ENCODE peak calls at places on chromosomes 1 and 21, in nine cellular contexts. One of them, this sample, is unnamed.

GRCh38 chr21:33817663-33818433 is 97.8 kb downstream of the ATP5PO start:
- DNase-seq in kidney tubule cell: no peak
- DNase-seq in pancreas: no peak
- DNase-seq in neural progenitor cell: peak; percentile 42
- DNase-seq in GM23248: no peak
- DNase-seq in GM20000: no peak
- DNase-seq in amniotic stem cell: no peak
- DNase-seq in LoVo: no peak
- DNase-seq in T-helper 1 cell: no peak
- DNase-seq in this sample: no peak

GRCh38 chr1:1084372-1085170 is 10.5 kb upstream of the RNF223 start:
- DNase-seq in kidney tubule cell: no peak
- DNase-seq in T-helper 1 cell: no peak
- DNase-seq in neural progenitor cell: no peak
- DNase-seq in amniotic stem cell: no peak
- DNase-seq in GM20000: no peak
- DNase-seq in GM23248: no peak
- DNase-seq in pancreas: no peak
- DNase-seq in LoVo: no peak
- DNase-seq in this sample: no peak

GRCh38 chr21:20266369-20266710 is 731.9 kb upstream of the NCAM2 start:
- DNase-seq in GM23248: no peak
- DNase-seq in amniotic stem cell: no peak
- DNase-seq in GM20000: no peak
- DNase-seq in LoVo: no peak
- DNase-seq in neural progenitor cell: no peak
- DNase-seq in kidney tubule cell: no peak
- DNase-seq in T-helper 1 cell: no peak
- DNase-seq in pancreas: no peak
- DNase-seq in this sample: no peak

GRCh38 chr1:44839561-44839960 is 3.5 kb downstream of the PTCH2 start:
- DNase-seq in GM20000: no peak
- DNase-seq in GM23248: no peak
- DNase-seq in pancreas: no peak
- DNase-seq in T-helper 1 cell: no peak
- DNase-seq in neural progenitor cell: no peak
- DNase-seq in LoVo: no peak
- DNase-seq in kidney tubule cell: no peak
- DNase-seq in amniotic stem cell: no peak
- DNase-seq in this sample: no peak

GRCh38 chr1:11374079-11374747 is 101.2 kb downstream of the UBIAD1 start:
- DNase-seq in LoVo: no peak
- DNase-seq in kidney tubule cell: no peak
- DNase-seq in GM23248: no peak
- DNase-seq in GM20000: no peak
- DNase-seq in amniotic stem cell: no peak
- DNase-seq in neural progenitor cell: peak; percentile 17
- DNase-seq in pancreas: no peak
- DNase-seq in T-helper 1 cell: no peak
- DNase-seq in this sample: no peak

GRCh38 chr1:243434594-243434993 is 178.8 kb downstream of the SDCCAG8 start:
- DNase-seq in neural progenitor cell: no peak
- DNase-seq in kidney tubule cell: no peak
- DNase-seq in GM23248: no peak
- DNase-seq in GM20000: no peak
- DNase-seq in T-helper 1 cell: no peak
- DNase-seq in LoVo: no peak
- DNase-seq in pancreas: no peak
- DNase-seq in amniotic stem cell: no peak
- DNase-seq in this sample: no peak

GRCh38 chr21:43820466-43820865 is 31.1 kb downstream of the RRP1 start:
- DNase-seq in neural progenitor cell: no peak
- DNase-seq in LoVo: no peak
- DNase-seq in GM20000: no peak
- DNase-seq in GM23248: no peak
- DNase-seq in kidney tubule cell: no peak
- DNase-seq in pancreas: no peak
- DNase-seq in amniotic stem cell: no peak
- DNase-seq in T-helper 1 cell: no peak
- DNase-seq in this sample: no peak

GRCh38 chr1:23530089-23530749 is 814 bp downstream of the E2F2 start:
- DNase-seq in kidney tubule cell: no peak
- DNase-seq in GM20000: peak; percentile 38
- DNase-seq in LoVo: no peak
- DNase-seq in amniotic stem cell: no peak
- DNase-seq in T-helper 1 cell: no peak
- DNase-seq in neural progenitor cell: peak; percentile 16
- DNase-seq in pancreas: no peak
- DNase-seq in GM23248: no peak
- DNase-seq in this sample: no peak

GRCh38 chr1:15117671-15118325 is 35.7 kb upstream of the TMEM51 start:
- DNase-seq in kidney tubule cell: no peak
- DNase-seq in pancreas: no peak
- DNase-seq in GM23248: no peak
- DNase-seq in LoVo: no peak
- DNase-seq in amniotic stem cell: no peak
- DNase-seq in GM20000: no peak
- DNase-seq in T-helper 1 cell: no peak
- DNase-seq in neural progenitor cell: no peak
- DNase-seq in this sample: no peak

GRCh38 chr1:96886474-96886873 is 164.9 kb downstream of the PTBP2 start:
- DNase-seq in amniotic stem cell: no peak
- DNase-seq in kidney tubule cell: no peak
- DNase-seq in GM20000: no peak
- DNase-seq in GM23248: no peak
- DNase-seq in neural progenitor cell: no peak
- DNase-seq in T-helper 1 cell: no peak
- DNase-seq in pancreas: no peak
- DNase-seq in LoVo: no peak
- DNase-seq in this sample: no peak

GRCh38 chr1:109877320-109877771 is 33.3 kb upstream of the CSF1 start:
- DNase-seq in GM20000: no peak
- DNase-seq in kidney tubule cell: peak; percentile 98
- DNase-seq in GM23248: peak; percentile 97
- DNase-seq in amniotic stem cell: peak; percentile 90
- DNase-seq in pancreas: peak; percentile 39
- DNase-seq in T-helper 1 cell: no peak
- DNase-seq in neural progenitor cell: peak; percentile 81
- DNase-seq in LoVo: peak; percentile 16
- DNase-seq in this sample: no peak

GRCh38 chr1:198560093-198560638 is 19.7 kb upstream of the ATP6V1G3 start:
- DNase-seq in kidney tubule cell: no peak
- DNase-seq in LoVo: no peak
- DNase-seq in neural progenitor cell: no peak
- DNase-seq in T-helper 1 cell: no peak
- DNase-seq in amniotic stem cell: no peak
- DNase-seq in GM20000: no peak
- DNase-seq in GM23248: peak; percentile 15
- DNase-seq in pancreas: no peak
- DNase-seq in this sample: no peak

GRCh38 chr21:32888971-32889370 is 117.4 kb upstream of the PAXBP1 start:
- DNase-seq in amniotic stem cell: no peak
- DNase-seq in neural progenitor cell: no peak
- DNase-seq in T-helper 1 cell: no peak
- DNase-seq in kidney tubule cell: no peak
- DNase-seq in pancreas: no peak
- DNase-seq in LoVo: no peak
- DNase-seq in GM23248: peak; percentile 32
- DNase-seq in GM20000: no peak
- DNase-seq in this sample: no peak

GRCh38 chr1:220040028-220040596 is 6.2 kb downstream of the EPRS1 start:
- DNase-seq in GM20000: no peak
- DNase-seq in GM23248: no peak
- DNase-seq in T-helper 1 cell: no peak
- DNase-seq in neural progenitor cell: no peak
- DNase-seq in kidney tubule cell: no peak
- DNase-seq in pancreas: no peak
- DNase-seq in amniotic stem cell: no peak
- DNase-seq in LoVo: no peak
- DNase-seq in this sample: no peak

GRCh38 chr1:227891223-227891954 is 56.3 kb downstream of the WNT9A start:
- DNase-seq in amniotic stem cell: no peak
- DNase-seq in pancreas: no peak
- DNase-seq in LoVo: no peak
- DNase-seq in neural progenitor cell: no peak
- DNase-seq in kidney tubule cell: no peak
- DNase-seq in GM20000: no peak
- DNase-seq in T-helper 1 cell: no peak
- DNase-seq in GM23248: no peak
- DNase-seq in this sample: no peak

GRCh38 chr1:201480231-201481003 is 11.4 kb upstream of the PHLDA3 start:
- DNase-seq in neural progenitor cell: peak; percentile 82
- DNase-seq in LoVo: peak; percentile 82
- DNase-seq in kidney tubule cell: peak; percentile 89
- DNase-seq in GM23248: peak; percentile 77
- DNase-seq in pancreas: peak; percentile 88
- DNase-seq in GM20000: peak; percentile 80
- DNase-seq in amniotic stem cell: no peak
- DNase-seq in T-helper 1 cell: peak; percentile 28
- DNase-seq in this sample: no peak

GRCh38 chr1:109425902-109426277 is 358 bp downstream of the PSMA5 start:
- DNase-seq in LoVo: peak; percentile 63
- DNase-seq in amniotic stem cell: peak; percentile 53
- DNase-seq in T-helper 1 cell: no peak
- DNase-seq in kidney tubule cell: peak; percentile 84
- DNase-seq in GM20000: no peak
- DNase-seq in pancreas: no peak
- DNase-seq in GM23248: peak; percentile 89
- DNase-seq in neural progenitor cell: no peak
- DNase-seq in this sample: no peak

GRCh38 chr1:219143735-219144134 is 29.9 kb upstream of the LYPLAL1 start:
- DNase-seq in LoVo: no peak
- DNase-seq in kidney tubule cell: peak; percentile 46
- DNase-seq in pancreas: no peak
- DNase-seq in GM20000: no peak
- DNase-seq in T-helper 1 cell: no peak
- DNase-seq in amniotic stem cell: no peak
- DNase-seq in neural progenitor cell: no peak
- DNase-seq in GM23248: peak; percentile 10
- DNase-seq in this sample: no peak

GRCh38 chr1:208264469-208265126 is 20.4 kb upstream of the PLXNA2 start:
- DNase-seq in amniotic stem cell: no peak
- DNase-seq in LoVo: no peak
- DNase-seq in pancreas: no peak
- DNase-seq in kidney tubule cell: no peak
- DNase-seq in GM20000: no peak
- DNase-seq in GM23248: no peak
- DNase-seq in T-helper 1 cell: no peak
- DNase-seq in neural progenitor cell: no peak
- DNase-seq in this sample: no peak

GRCh38 chr1:210728437-210729149 is 399.9 kb downstream of the HHAT start:
- DNase-seq in amniotic stem cell: no peak
- DNase-seq in pancreas: no peak
- DNase-seq in neural progenitor cell: no peak
- DNase-seq in kidney tubule cell: no peak
- DNase-seq in GM20000: no peak
- DNase-seq in GM23248: no peak
- DNase-seq in T-helper 1 cell: no peak
- DNase-seq in LoVo: no peak
- DNase-seq in this sample: no peak

GRCh38 chr1:247007511-247008405 is at the start of gene ZNF695:
- DNase-seq in GM20000: peak; percentile 95
- DNase-seq in amniotic stem cell: peak; percentile 83
- DNase-seq in GM23248: peak; percentile 95
- DNase-seq in neural progenitor cell: peak; percentile 99
- DNase-seq in kidney tubule cell: peak; percentile 99
- DNase-seq in T-helper 1 cell: no peak
- DNase-seq in pancreas: peak; percentile 66
- DNase-seq in LoVo: peak; percentile 96
- DNase-seq in this sample: peak; percentile 59

GRCh38 chr1:169020684-169021083 is 85.8 kb upstream of the ATP1B1 start:
- DNase-seq in GM23248: no peak
- DNase-seq in neural progenitor cell: no peak
- DNase-seq in pancreas: no peak
- DNase-seq in GM20000: no peak
- DNase-seq in amniotic stem cell: no peak
- DNase-seq in T-helper 1 cell: no peak
- DNase-seq in LoVo: no peak
- DNase-seq in kidney tubule cell: no peak
- DNase-seq in this sample: no peak

GRCh38 chr1:226128487-226129075 is 58.0 kb downstream of the ACBD3 start:
- DNase-seq in GM20000: no peak
- DNase-seq in GM23248: peak; percentile 70
- DNase-seq in kidney tubule cell: no peak
- DNase-seq in pancreas: no peak
- DNase-seq in LoVo: peak; percentile 20
- DNase-seq in amniotic stem cell: no peak
- DNase-seq in T-helper 1 cell: no peak
- DNase-seq in neural progenitor cell: no peak
- DNase-seq in this sample: no peak

GRCh38 chr1:107277022-107277421 is 136.2 kb downstream of the NTNG1 start:
- DNase-seq in amniotic stem cell: peak; percentile 24
- DNase-seq in GM20000: no peak
- DNase-seq in GM23248: peak; percentile 84
- DNase-seq in pancreas: peak; percentile 3
- DNase-seq in LoVo: peak; percentile 56
- DNase-seq in neural progenitor cell: peak; percentile 74
- DNase-seq in T-helper 1 cell: no peak
- DNase-seq in kidney tubule cell: peak; percentile 60
- DNase-seq in this sample: no peak

GRCh38 chr1:156103521-156103947 is 11.0 kb upstream of the LMNA start:
- DNase-seq in amniotic stem cell: no peak
- DNase-seq in GM20000: no peak
- DNase-seq in neural progenitor cell: no peak
- DNase-seq in LoVo: no peak
- DNase-seq in T-helper 1 cell: no peak
- DNase-seq in GM23248: peak; percentile 89
- DNase-seq in kidney tubule cell: no peak
- DNase-seq in pancreas: no peak
- DNase-seq in this sample: no peak

GRCh38 chr1:109980324-109981127 is 4.0 kb upstream of the AHCYL1 start:
- DNase-seq in amniotic stem cell: no peak
- DNase-seq in kidney tubule cell: peak; percentile 75
- DNase-seq in GM23248: no peak
- DNase-seq in neural progenitor cell: peak; percentile 46
- DNase-seq in GM20000: no peak
- DNase-seq in pancreas: peak; percentile 38
- DNase-seq in T-helper 1 cell: no peak
- DNase-seq in LoVo: peak; percentile 32
- DNase-seq in this sample: no peak

GRCh38 chr1:229431270-229432115 is 2.4 kb downstream of the ACTA1 start:
- DNase-seq in pancreas: no peak
- DNase-seq in T-helper 1 cell: no peak
- DNase-seq in kidney tubule cell: no peak
- DNase-seq in GM23248: peak; percentile 20
- DNase-seq in LoVo: no peak
- DNase-seq in amniotic stem cell: no peak
- DNase-seq in neural progenitor cell: no peak
- DNase-seq in GM20000: peak; percentile 16
- DNase-seq in this sample: no peak

GRCh38 chr1:8169364-8170058 is 143.4 kb upstream of the ERRFI1 start:
- DNase-seq in LoVo: peak; percentile 67
- DNase-seq in T-helper 1 cell: no peak
- DNase-seq in GM20000: peak; percentile 66
- DNase-seq in kidney tubule cell: peak; percentile 96
- DNase-seq in amniotic stem cell: no peak
- DNase-seq in neural progenitor cell: no peak
- DNase-seq in pancreas: peak; percentile 77
- DNase-seq in GM23248: peak; percentile 83
- DNase-seq in this sample: peak; percentile 59

GRCh38 chr1:221573727-221574126 is 168.2 kb downstream of the DUSP10 start:
- DNase-seq in pancreas: peak; percentile 29
- DNase-seq in amniotic stem cell: no peak
- DNase-seq in GM20000: no peak
- DNase-seq in neural progenitor cell: no peak
- DNase-seq in kidney tubule cell: no peak
- DNase-seq in LoVo: no peak
- DNase-seq in T-helper 1 cell: no peak
- DNase-seq in GM23248: no peak
- DNase-seq in this sample: no peak

GRCh38 chr1:202571719-202572339 is 138.4 kb downstream of the SYT2 start:
- DNase-seq in kidney tubule cell: peak; percentile 25
- DNase-seq in GM23248: peak; percentile 66
- DNase-seq in neural progenitor cell: peak; percentile 66
- DNase-seq in amniotic stem cell: peak; percentile 38
- DNase-seq in pancreas: no peak
- DNase-seq in LoVo: peak; percentile 33
- DNase-seq in T-helper 1 cell: no peak
- DNase-seq in GM20000: peak; percentile 56
- DNase-seq in this sample: no peak

GRCh38 chr1:220528679-220529529 is 968 bp downstream of the MARK1 start:
- DNase-seq in amniotic stem cell: no peak
- DNase-seq in neural progenitor cell: peak; percentile 55
- DNase-seq in GM23248: peak; percentile 23
- DNase-seq in T-helper 1 cell: no peak
- DNase-seq in GM20000: peak; percentile 20
- DNase-seq in kidney tubule cell: peak; percentile 3
- DNase-seq in LoVo: no peak
- DNase-seq in pancreas: no peak
- DNase-seq in this sample: no peak

This sample was measured in GM12878.